ENCODE peak calls at places on chromosomes 2 and 18, in eight cellular contexts. Q is psoas muscle, V is body of pancreas, R is HFF-Myc, U is A549, W is upper lobe of right lung, G is hepatocyte, K is spleen. A is an unnamed sample.

GRCh38 chr18:48534364-48534763 is 4.5 kb upstream of the CTIF start:
- DNase-seq in G (no peak), Q (no peak), R (no peak), V (no peak), U (peak), W (no peak), K (no peak), A (no peak)

GRCh38 chr2:71575966-71576365 is 122.6 kb downstream of the DYSF start:
- DNase-seq in U (no peak), G (no peak), K (no peak), W (no peak), Q (no peak), R (no peak), V (no peak), A (no peak)

GRCh38 chr2:222671259-222672067 is at the start of gene MOGAT1:
- DNase-seq in W (peak), R (no peak), K (peak), V (peak), G (peak), U (no peak), Q (peak), A (no peak)

GRCh38 chr18:9876867-9877654 is 8.7 kb upstream of the TXNDC2 start:
- DNase-seq in G (peak), U (peak), K (no peak), Q (no peak), R (peak), V (peak), W (no peak), A (peak)

GRCh38 chr2:54560146-54560881 is 104.2 kb downstream of the SPTBN1 start:
- DNase-seq in R (no peak), U (peak), G (peak), V (peak), K (peak), Q (peak), W (no peak), A (no peak)

GRCh38 chr18:74367905-74368304 is 52.3 kb downstream of the C18orf63 start:
- DNase-seq in K (no peak), V (no peak), W (no peak), U (no peak), G (no peak), Q (no peak), R (no peak), A (no peak)

GRCh38 chr2:29983308-29983707 is 61.9 kb upstream of the ALK start:
- DNase-seq in U (no peak), G (no peak), K (no peak), V (no peak), W (no peak), Q (no peak), R (no peak), A (no peak)

GRCh38 chr2:225282858-225283693 is 116.4 kb upstream of the NYAP2 start:
- DNase-seq in G (peak), K (no peak), W (no peak), U (peak), R (no peak), V (peak), Q (no peak), A (peak)

GRCh38 chr2:85751627-85752026 is 2.2 kb upstream of the ATOH8 start:
- DNase-seq in R (no peak), K (no peak), V (no peak), W (no peak), Q (no peak), G (no peak), U (no peak), A (no peak)

GRCh38 chr2:46001741-46002506 is 295.3 kb upstream of the EPAS1 start:
- DNase-seq in W (no peak), Q (no peak), R (no peak), G (no peak), U (no peak), K (no peak), V (no peak), A (no peak)

GRCh38 chr2:109648041-109648527 is 33.9 kb downstream of the SOWAHC start:
- DNase-seq in W (no peak), K (no peak), V (no peak), U (no peak), Q (no peak), R (no peak), G (no peak), A (no peak)

GRCh38 chr18:58525517-58525916 is 103.4 kb downstream of the ALPK2 start:
- DNase-seq in Q (no peak), V (no peak), K (no peak), W (no peak), U (no peak), R (peak), G (no peak), A (no peak)

GRCh38 chr18:43422483-43422882 is 145.2 kb upstream of the SYT4 start:
- DNase-seq in Q (no peak), W (no peak), K (no peak), U (peak), V (peak), G (peak), R (no peak), A (no peak)

GRCh38 chr2:120109186-120110061 is 96.5 kb downstream of the EPB41L5 start:
- DNase-seq in G (peak), U (peak), V (no peak), R (peak), K (no peak), W (no peak), Q (no peak), A (peak)
- TF ChIP-seq CTCF in G (peak), U (peak), V (no peak), R (peak), K (peak), W (peak), Q (peak), A (peak)

DNA sequence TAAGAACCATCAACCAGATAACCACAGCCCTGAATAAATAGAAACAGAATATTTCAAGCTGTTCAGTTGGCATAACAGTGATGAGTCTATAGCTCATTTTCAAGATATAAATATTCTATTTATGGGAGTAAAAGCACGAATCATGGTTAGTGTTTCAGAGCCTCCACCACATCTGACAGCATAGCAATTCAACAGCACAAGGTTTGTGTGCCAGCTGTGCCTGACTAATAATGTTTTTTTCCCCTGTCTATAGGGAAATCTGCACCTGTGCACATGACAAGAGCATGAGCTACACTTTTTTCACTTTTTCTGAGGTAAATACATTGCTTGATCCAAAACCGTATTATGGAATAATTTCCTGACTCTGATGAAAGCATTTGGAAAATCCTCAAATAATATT is 251.3 kb downstream of the RPIA start:
- DNase-seq in V (no peak), G (no peak), K (no peak), R (no peak), W (no peak), U (no peak), Q (no peak), A (no peak)
- H3K4me3 ChIP-seq in V (no peak), G (no peak), K (no peak), R (no peak), W (no peak), U (no peak), Q (no peak), A (no peak)

DNA sequence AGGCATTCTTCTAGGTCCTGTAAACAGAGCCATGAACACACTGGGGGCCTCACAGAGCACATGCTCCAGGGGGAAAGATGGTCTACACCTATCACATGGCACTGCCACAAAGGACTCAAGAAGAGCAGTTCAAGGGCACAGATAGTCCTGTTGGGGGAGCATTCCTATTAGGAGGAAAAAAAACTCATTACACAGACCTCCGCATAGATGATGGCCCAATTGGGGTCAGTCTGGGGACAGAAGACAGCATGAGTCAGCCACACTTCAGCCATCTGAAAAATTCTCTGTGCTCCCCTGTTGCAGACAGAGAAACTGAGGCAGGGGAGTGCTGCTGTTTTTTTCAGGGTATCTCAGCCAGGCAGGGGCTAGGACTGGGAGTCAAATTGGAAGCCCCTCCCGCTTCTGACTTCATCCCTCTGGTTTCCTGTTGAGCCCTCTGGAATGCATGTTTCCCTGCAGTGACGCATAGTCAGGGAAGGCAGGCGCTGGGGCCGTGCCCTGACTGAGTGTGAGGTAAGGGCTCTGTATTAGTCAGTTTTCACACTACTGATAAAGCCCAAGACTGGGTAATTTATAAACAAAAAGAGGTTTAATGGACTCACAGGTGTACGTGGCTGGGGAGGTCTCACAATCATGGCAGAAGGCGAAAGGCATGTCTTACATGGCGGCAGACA is 67.9 kb downstream of the RHOB start:
- DNase-seq in K (peak), U (peak), G (peak), R (peak), V (no peak), Q (peak), W (no peak), A (peak)
- TF ChIP-seq CTCF in K (no peak), U (no peak), G (no peak), R (no peak), V (no peak), Q (no peak), W (no peak), A (no peak)

DNA sequence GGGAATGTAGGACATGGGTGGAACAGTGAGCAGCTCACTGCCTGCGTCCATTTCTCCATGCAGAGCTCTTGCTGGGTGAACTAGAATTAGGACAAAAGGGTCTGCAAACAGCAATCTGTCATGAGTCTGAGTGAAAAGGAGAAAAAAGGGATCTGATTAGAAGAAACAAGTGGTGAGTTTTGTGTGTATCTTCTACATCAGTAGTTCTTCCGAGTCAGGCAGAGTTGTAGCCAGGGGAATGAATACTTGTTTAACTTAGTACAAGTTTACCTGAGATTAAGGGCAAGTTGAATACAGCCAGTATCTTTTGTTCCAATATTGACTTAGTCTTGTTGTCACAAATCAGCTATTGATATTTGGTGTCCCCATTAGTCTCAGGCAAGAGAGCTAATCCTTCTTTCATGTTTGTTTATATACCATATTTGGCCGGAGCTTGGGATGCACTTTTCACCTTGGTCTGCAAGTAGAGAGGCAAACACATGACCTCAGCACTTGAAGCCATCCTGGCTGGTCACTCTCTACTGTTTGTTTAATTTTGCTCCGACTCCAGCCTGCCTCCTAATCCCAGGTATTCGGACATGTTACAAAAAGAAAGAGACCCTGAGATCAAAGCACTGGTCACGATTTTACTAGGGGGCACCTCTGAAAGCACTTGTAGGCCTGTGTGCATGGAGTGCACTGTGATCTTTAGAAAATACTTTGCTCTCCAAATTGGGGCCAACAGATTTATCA is 211.0 kb upstream of the NT5C1B start:
- DNase-seq in Q (no peak), V (no peak), W (no peak), R (no peak), G (peak), U (no peak), K (no peak), A (no peak)
- H3K4me3 ChIP-seq in Q (no peak), V (no peak), W (no peak), R (no peak), G (no peak), U (no peak), K (no peak), A (no peak)